ENCODE peak calls at places on chromosomes 11 and 22, in eight cellular contexts. One of them, this sample, is unnamed.

GRCh38 chr11:114340311-114341131 is 44.3 kb downstream of the NNMT start:
- DNase-seq in Caco-2: peak; percentile 67
- DNase-seq in iPS DF 6.9: peak; percentile 48
- DNase-seq in fibroblast of lung: peak; percentile 74
- DNase-seq in astrocyte of the cerebellum: peak; percentile 65
- DNase-seq in amygdala: no peak
- DNase-seq in NCI-H2029: peak; percentile 62
- DNase-seq in T47D: peak; percentile 85
- DNase-seq in this sample: peak; percentile 61

GRCh38 chr22:20025401-20026203 is 4.7 kb downstream of the TANGO2 start:
- DNase-seq in Caco-2: no peak
- DNase-seq in iPS DF 6.9: no peak
- DNase-seq in fibroblast of lung: no peak
- DNase-seq in astrocyte of the cerebellum: no peak
- DNase-seq in amygdala: no peak
- DNase-seq in NCI-H2029: no peak
- DNase-seq in T47D: no peak
- DNase-seq in this sample: no peak

GRCh38 chr22:41021039-41021654 is 70.0 kb downstream of the RBX1 start:
- DNase-seq in Caco-2: no peak
- DNase-seq in iPS DF 6.9: no peak
- DNase-seq in fibroblast of lung: no peak
- DNase-seq in astrocyte of the cerebellum: no peak
- DNase-seq in amygdala: no peak
- DNase-seq in NCI-H2029: no peak
- DNase-seq in T47D: peak; percentile 24
- DNase-seq in this sample: no peak

GRCh38 chr22:37675930-37676571 is 615 bp downstream of the LGALS1 start:
- DNase-seq in Caco-2: no peak
- DNase-seq in iPS DF 6.9: no peak
- DNase-seq in fibroblast of lung: peak; percentile 25
- DNase-seq in astrocyte of the cerebellum: no peak
- DNase-seq in amygdala: no peak
- DNase-seq in NCI-H2029: no peak
- DNase-seq in T47D: peak; percentile 58
- DNase-seq in this sample: peak; percentile 5

GRCh38 chr11:45933131-45933821 is 10.8 kb downstream of the LARGE2 start:
- DNase-seq in Caco-2: no peak
- DNase-seq in iPS DF 6.9: no peak
- DNase-seq in fibroblast of lung: peak; percentile 50
- DNase-seq in astrocyte of the cerebellum: peak; percentile 22
- DNase-seq in amygdala: no peak
- DNase-seq in NCI-H2029: no peak
- DNase-seq in T47D: no peak
- DNase-seq in this sample: no peak

GRCh38 chr11:60970890-60971289 is 590 bp upstream of the CD6 start:
- DNase-seq in Caco-2: no peak
- DNase-seq in iPS DF 6.9: no peak
- DNase-seq in fibroblast of lung: no peak
- DNase-seq in astrocyte of the cerebellum: no peak
- DNase-seq in amygdala: no peak
- DNase-seq in NCI-H2029: no peak
- DNase-seq in T47D: no peak
- DNase-seq in this sample: no peak

GRCh38 chr11:110298298-110298765 is 1.9 kb upstream of the RDX start:
- DNase-seq in Caco-2: peak; percentile 85
- DNase-seq in iPS DF 6.9: no peak
- DNase-seq in fibroblast of lung: peak; percentile 37
- DNase-seq in astrocyte of the cerebellum: no peak
- DNase-seq in amygdala: no peak
- DNase-seq in NCI-H2029: no peak
- DNase-seq in T47D: no peak
- DNase-seq in this sample: no peak

GRCh38 chr11:19218801-19219460 is 17.1 kb upstream of the CSRP3 start:
- DNase-seq in Caco-2: no peak
- DNase-seq in iPS DF 6.9: no peak
- DNase-seq in fibroblast of lung: peak; percentile 14
- DNase-seq in astrocyte of the cerebellum: no peak
- DNase-seq in amygdala: no peak
- DNase-seq in NCI-H2029: peak; percentile 52
- DNase-seq in T47D: no peak
- DNase-seq in this sample: peak; percentile 22

GRCh38 chr11:32870676-32871075 is 21.9 kb upstream of the QSER1 start:
- DNase-seq in Caco-2: peak; percentile 63
- DNase-seq in iPS DF 6.9: no peak
- DNase-seq in fibroblast of lung: no peak
- DNase-seq in astrocyte of the cerebellum: no peak
- DNase-seq in amygdala: no peak
- DNase-seq in NCI-H2029: no peak
- DNase-seq in T47D: peak; percentile 27
- DNase-seq in this sample: no peak

This sample was measured in AG20443.